ENCODE peak calls at places on chromosome 10, in six cellular contexts. One of them, this sample, is unnamed.

GRCh38 chr10:34469446-34469845 is 345.6 kb downstream of the PARD3 start:
- DNase-seq in PC-3: no peak
- DNase-seq in heart right ventricle: no peak
- DNase-seq in Panc1: no peak
- DNase-seq in GM10248: no peak
- DNase-seq in left ventricle myocardium inferior: no peak
- DNase-seq in this sample: no peak

GRCh38 chr10:67971311-67971710 is 86.9 kb downstream of the SIRT1 start:
- DNase-seq in PC-3: no peak
- DNase-seq in heart right ventricle: no peak
- DNase-seq in Panc1: no peak
- DNase-seq in GM10248: no peak
- DNase-seq in left ventricle myocardium inferior: no peak
- DNase-seq in this sample: no peak

GRCh38 chr10:47037654-47038425 is 126.6 kb downstream of the PTPN20 start:
- DNase-seq in PC-3: no peak
- DNase-seq in heart right ventricle: no peak
- DNase-seq in Panc1: no peak
- DNase-seq in GM10248: no peak
- DNase-seq in left ventricle myocardium inferior: no peak
- DNase-seq in this sample: no peak

GRCh38 chr10:46522295-46523118 is 34.0 kb downstream of the GPRIN2 start:
- DNase-seq in PC-3: no peak
- DNase-seq in heart right ventricle: no peak
- DNase-seq in Panc1: no peak
- DNase-seq in GM10248: no peak
- DNase-seq in left ventricle myocardium inferior: no peak
- DNase-seq in this sample: no peak

GRCh38 chr10:43125274-43125845 is 12.9 kb upstream of the CSGALNACT2 start:
- DNase-seq in PC-3: no peak
- DNase-seq in heart right ventricle: no peak
- DNase-seq in Panc1: no peak
- DNase-seq in GM10248: no peak
- DNase-seq in left ventricle myocardium inferior: no peak
- DNase-seq in this sample: no peak

GRCh38 chr10:80540136-80540535 is 2.4 kb downstream of the SH2D4B start:
- DNase-seq in PC-3: no peak
- DNase-seq in heart right ventricle: no peak
- DNase-seq in Panc1: no peak
- DNase-seq in GM10248: no peak
- DNase-seq in left ventricle myocardium inferior: no peak
- DNase-seq in this sample: no peak

GRCh38 chr10:122375761-122376160 is 1.3 kb downstream of the PLEKHA1 start:
- DNase-seq in PC-3: no peak
- DNase-seq in heart right ventricle: no peak
- DNase-seq in Panc1: no peak
- DNase-seq in GM10248: no peak
- DNase-seq in left ventricle myocardium inferior: no peak
- DNase-seq in this sample: no peak

GRCh38 chr10:48653944-48654698 is 30.6 kb upstream of the WDFY4 start:
- DNase-seq in PC-3: no peak
- DNase-seq in heart right ventricle: no peak
- DNase-seq in Panc1: no peak
- DNase-seq in GM10248: no peak
- DNase-seq in left ventricle myocardium inferior: no peak
- DNase-seq in this sample: no peak

GRCh38 chr10:118139321-118139720 is 92.6 kb upstream of the RAB11FIP2 start:
- DNase-seq in PC-3: peak
- DNase-seq in heart right ventricle: no peak
- DNase-seq in Panc1: no peak
- DNase-seq in GM10248: no peak
- DNase-seq in left ventricle myocardium inferior: no peak
- DNase-seq in this sample: no peak

GRCh38 chr10:15487376-15487775 is 116.3 kb upstream of the FAM171A1 start:
- DNase-seq in PC-3: no peak
- DNase-seq in heart right ventricle: no peak
- DNase-seq in Panc1: no peak
- DNase-seq in GM10248: no peak
- DNase-seq in left ventricle myocardium inferior: no peak
- DNase-seq in this sample: no peak

GRCh38 chr10:132209130-132209529 is 22.4 kb downstream of the DPYSL4 start:
- DNase-seq in PC-3: peak
- DNase-seq in heart right ventricle: peak
- DNase-seq in Panc1: no peak
- DNase-seq in GM10248: no peak
- DNase-seq in left ventricle myocardium inferior: no peak
- DNase-seq in this sample: no peak

GRCh38 chr10:101217450-101218281 is 11.6 kb downstream of the LBX1 start:
- DNase-seq in PC-3: peak
- DNase-seq in heart right ventricle: no peak
- DNase-seq in Panc1: no peak
- DNase-seq in GM10248: no peak
- DNase-seq in left ventricle myocardium inferior: no peak
- DNase-seq in this sample: peak
- TF ChIP-seq CTCF in PC-3: peak
- TF ChIP-seq CTCF in heart right ventricle: peak
- TF ChIP-seq CTCF in Panc1: peak
- TF ChIP-seq CTCF in GM10248: peak
- TF ChIP-seq CTCF in left ventricle myocardium inferior: peak
- TF ChIP-seq CTCF in this sample: peak

GRCh38 chr10:110209926-110210662 is 2.7 kb downstream of the MXI1 start:
- DNase-seq in PC-3: peak
- DNase-seq in heart right ventricle: peak
- DNase-seq in Panc1: no peak
- DNase-seq in GM10248: peak
- DNase-seq in left ventricle myocardium inferior: peak
- DNase-seq in this sample: peak

GRCh38 chr10:110209399-110209925 is 2.1 kb downstream of the MXI1 start:
- DNase-seq in PC-3: peak
- DNase-seq in heart right ventricle: peak
- DNase-seq in Panc1: no peak
- DNase-seq in GM10248: peak
- DNase-seq in left ventricle myocardium inferior: peak
- DNase-seq in this sample: peak

GRCh38 chr10:110207805-110208613 is 604 bp downstream of the MXI1 start:
- DNase-seq in PC-3: peak
- DNase-seq in heart right ventricle: peak
- DNase-seq in Panc1: no peak
- DNase-seq in GM10248: peak
- DNase-seq in left ventricle myocardium inferior: no peak
- DNase-seq in this sample: peak

GRCh38 chr10:110206988-110207804 is at the start of gene MXI1:
- DNase-seq in PC-3: peak
- DNase-seq in heart right ventricle: peak
- DNase-seq in Panc1: no peak
- DNase-seq in GM10248: peak
- DNase-seq in left ventricle myocardium inferior: peak
- DNase-seq in this sample: peak

GRCh38 chr10:110208614-110209398 is 1.4 kb downstream of the MXI1 start:
- DNase-seq in PC-3: peak
- DNase-seq in heart right ventricle: peak
- DNase-seq in Panc1: no peak
- DNase-seq in GM10248: peak
- DNase-seq in left ventricle myocardium inferior: peak
- DNase-seq in this sample: peak
- TF ChIP-seq CTCF in PC-3: no peak
- TF ChIP-seq CTCF in heart right ventricle: peak
- TF ChIP-seq CTCF in Panc1: peak
- TF ChIP-seq CTCF in GM10248: peak
- TF ChIP-seq CTCF in left ventricle myocardium inferior: no peak
- TF ChIP-seq CTCF in this sample: peak

GRCh38 chr10:124418726-124419501 is at the start of gene OAT:
- DNase-seq in PC-3: peak
- DNase-seq in heart right ventricle: peak
- DNase-seq in Panc1: peak
- DNase-seq in GM10248: peak
- DNase-seq in left ventricle myocardium inferior: peak
- DNase-seq in this sample: peak
- TF ChIP-seq CTCF in PC-3: peak
- TF ChIP-seq CTCF in heart right ventricle: peak
- TF ChIP-seq CTCF in Panc1: no peak
- TF ChIP-seq CTCF in GM10248: no peak
- TF ChIP-seq CTCF in left ventricle myocardium inferior: no peak
- TF ChIP-seq CTCF in this sample: no peak

DNA sequence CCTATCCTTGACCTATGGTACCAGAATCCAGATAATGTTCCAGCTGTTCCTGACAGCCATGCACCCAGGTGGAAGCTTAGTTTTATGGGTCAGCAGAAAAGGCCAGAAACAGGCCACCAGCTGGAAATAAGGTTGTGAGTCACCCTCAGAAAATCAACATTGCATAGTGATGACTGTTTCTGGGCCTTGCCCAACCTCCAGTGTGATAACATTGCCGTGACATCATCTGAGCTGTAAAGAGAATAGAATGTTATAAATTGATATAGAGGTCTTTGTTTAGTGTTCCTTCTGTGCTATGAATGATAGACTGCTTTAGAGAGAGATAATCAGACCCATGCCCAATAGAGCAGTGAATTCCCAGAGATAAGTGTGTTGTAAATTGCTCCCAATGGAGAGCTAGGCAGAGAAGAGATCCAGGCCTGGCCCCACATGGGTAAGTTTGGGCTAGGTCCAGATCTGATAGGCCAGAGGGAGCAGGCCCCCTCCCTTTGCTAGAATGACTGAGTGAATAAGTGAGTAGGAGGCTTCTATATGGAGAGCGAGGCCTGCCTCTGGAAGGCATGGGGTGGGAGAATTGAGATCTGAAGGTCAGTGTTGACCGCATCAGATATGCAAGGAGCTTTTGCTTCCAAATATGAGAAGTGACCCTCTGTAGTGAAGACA is 14.2 kb upstream of the HPS1 start:
- DNase-seq in PC-3: peak
- DNase-seq in heart right ventricle: no peak
- DNase-seq in Panc1: peak
- DNase-seq in GM10248: no peak
- DNase-seq in left ventricle myocardium inferior: no peak
- DNase-seq in this sample: no peak
- TF ChIP-seq CTCF in PC-3: no peak
- TF ChIP-seq CTCF in heart right ventricle: no peak
- TF ChIP-seq CTCF in Panc1: no peak
- TF ChIP-seq CTCF in GM10248: no peak
- TF ChIP-seq CTCF in left ventricle myocardium inferior: no peak
- TF ChIP-seq CTCF in this sample: no peak

GRCh38 chr10:3770611-3771110 is 14.3 kb downstream of the KLF6 start:
- DNase-seq in PC-3: no peak
- DNase-seq in heart right ventricle: no peak
- DNase-seq in Panc1: no peak
- DNase-seq in GM10248: no peak
- DNase-seq in left ventricle myocardium inferior: no peak
- DNase-seq in this sample: no peak

GRCh38 chr10:3774018-3774813 is 10.8 kb downstream of the KLF6 start:
- DNase-seq in PC-3: no peak
- DNase-seq in heart right ventricle: no peak
- DNase-seq in Panc1: peak
- DNase-seq in GM10248: no peak
- DNase-seq in left ventricle myocardium inferior: no peak
- DNase-seq in this sample: no peak

GRCh38 chr10:3773465-3774017 is 11.5 kb downstream of the KLF6 start:
- DNase-seq in PC-3: no peak
- DNase-seq in heart right ventricle: no peak
- DNase-seq in Panc1: no peak
- DNase-seq in GM10248: no peak
- DNase-seq in left ventricle myocardium inferior: no peak
- DNase-seq in this sample: no peak

GRCh38 chr10:3774814-3775670 is 10.0 kb downstream of the KLF6 start:
- DNase-seq in PC-3: peak
- DNase-seq in heart right ventricle: no peak
- DNase-seq in Panc1: peak
- DNase-seq in GM10248: no peak
- DNase-seq in left ventricle myocardium inferior: no peak
- DNase-seq in this sample: no peak

GRCh38 chr10:3772349-3773222 is 12.4 kb downstream of the KLF6 start:
- DNase-seq in PC-3: no peak
- DNase-seq in heart right ventricle: no peak
- DNase-seq in Panc1: no peak
- DNase-seq in GM10248: no peak
- DNase-seq in left ventricle myocardium inferior: no peak
- DNase-seq in this sample: no peak
- TF ChIP-seq CTCF in PC-3: no peak
- TF ChIP-seq CTCF in heart right ventricle: no peak
- TF ChIP-seq CTCF in Panc1: peak
- TF ChIP-seq CTCF in GM10248: no peak
- TF ChIP-seq CTCF in left ventricle myocardium inferior: no peak
- TF ChIP-seq CTCF in this sample: no peak

GRCh38 chr10:124744047-124744687 is at the start of gene FAM53B:
- DNase-seq in PC-3: peak
- DNase-seq in heart right ventricle: peak
- DNase-seq in Panc1: no peak
- DNase-seq in GM10248: peak
- DNase-seq in left ventricle myocardium inferior: peak
- DNase-seq in this sample: peak

GRCh38 chr10:124746992-124747391 is 2.8 kb upstream of the FAM53B start:
- DNase-seq in PC-3: no peak
- DNase-seq in heart right ventricle: no peak
- DNase-seq in Panc1: no peak
- DNase-seq in GM10248: no peak
- DNase-seq in left ventricle myocardium inferior: no peak
- DNase-seq in this sample: no peak

GRCh38 chr10:124745257-124745656 is 1.1 kb upstream of the FAM53B start:
- DNase-seq in PC-3: no peak
- DNase-seq in heart right ventricle: no peak
- DNase-seq in Panc1: no peak
- DNase-seq in GM10248: no peak
- DNase-seq in left ventricle myocardium inferior: no peak
- DNase-seq in this sample: no peak

GRCh38 chr10:124744688-124745055 is 494 bp upstream of the FAM53B start:
- DNase-seq in PC-3: peak
- DNase-seq in heart right ventricle: no peak
- DNase-seq in Panc1: no peak
- DNase-seq in GM10248: no peak
- DNase-seq in left ventricle myocardium inferior: no peak
- DNase-seq in this sample: no peak

DNA sequence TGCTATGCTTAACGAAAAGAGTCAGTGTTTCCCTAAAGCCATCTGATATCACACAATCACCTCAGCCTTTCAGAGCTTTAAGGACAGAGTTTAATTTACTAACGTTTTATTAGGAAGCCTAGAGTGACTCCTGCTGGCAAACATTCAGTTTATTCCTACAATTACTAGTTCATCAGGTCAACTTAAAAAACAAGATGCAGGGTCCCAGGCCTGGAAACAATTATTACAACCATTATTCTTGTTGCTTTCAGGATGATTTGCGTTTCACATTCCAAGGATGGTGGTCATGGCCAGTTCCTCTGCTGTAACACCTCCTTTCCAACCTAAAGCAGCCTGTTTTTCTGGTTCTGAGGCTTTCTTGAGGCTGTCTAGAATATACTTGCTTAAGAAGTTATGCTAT is 1.5 kb upstream of the FAM53B start:
- DNase-seq in PC-3: peak
- DNase-seq in heart right ventricle: no peak
- DNase-seq in Panc1: peak
- DNase-seq in GM10248: no peak
- DNase-seq in left ventricle myocardium inferior: no peak
- DNase-seq in this sample: no peak
- TF ChIP-seq CTCF in PC-3: peak
- TF ChIP-seq CTCF in heart right ventricle: peak
- TF ChIP-seq CTCF in Panc1: peak
- TF ChIP-seq CTCF in GM10248: peak
- TF ChIP-seq CTCF in left ventricle myocardium inferior: peak
- TF ChIP-seq CTCF in this sample: peak

This sample was measured in GM13977.